ENCODE peak calls at places on chromosome 18, in four cellular contexts. K is adipocyte, B is K562, C is heart left ventricle. L is an unnamed sample.

GRCh38 chr18:27685807-27686412 is 491.0 kb downstream of the CDH2 start:
- DNase-seq in K (peak; percentile 87), B (peak; percentile 14), C (peak; percentile 27), L (no peak)

GRCh38 chr18:46167971-46168370 is 63.8 kb downstream of the HAUS1 start:
- DNase-seq in K (no peak), B (no peak), C (no peak), L (no peak)

GRCh38 chr18:45008694-45009372 is 328.1 kb downstream of the SETBP1 start:
- DNase-seq in K (no peak), B (no peak), C (no peak), L (no peak)

GRCh38 chr18:47868744-47869143 is 61.7 kb downstream of the SMAD2 start:
- DNase-seq in K (no peak), B (no peak), C (no peak), L (no peak)

GRCh38 chr18:46950064-46950656 is 32.8 kb downstream of the KATNAL2 start:
- DNase-seq in K (peak; percentile 54), B (peak; percentile 21), C (no peak), L (no peak)

GRCh38 chr18:67600181-67600631 is 83.7 kb upstream of the DSEL start:
- DNase-seq in K (peak; percentile 56), B (no peak), C (no peak), L (no peak)

GRCh38 chr18:22136395-22136794 is 33.0 kb upstream of the GATA6 start:
- DNase-seq in K (peak; percentile 8), B (no peak), C (no peak), L (no peak)

GRCh38 chr18:28087173-28087563 is 89.8 kb downstream of the CDH2 start:
- DNase-seq in K (peak; percentile 65), B (no peak), C (peak; percentile 56), L (no peak)

GRCh38 chr18:60372598-60372997 is at the start of gene MC4R:
- DNase-seq in K (peak; percentile 89), B (no peak), C (peak; percentile 22), L (no peak)

DNA sequence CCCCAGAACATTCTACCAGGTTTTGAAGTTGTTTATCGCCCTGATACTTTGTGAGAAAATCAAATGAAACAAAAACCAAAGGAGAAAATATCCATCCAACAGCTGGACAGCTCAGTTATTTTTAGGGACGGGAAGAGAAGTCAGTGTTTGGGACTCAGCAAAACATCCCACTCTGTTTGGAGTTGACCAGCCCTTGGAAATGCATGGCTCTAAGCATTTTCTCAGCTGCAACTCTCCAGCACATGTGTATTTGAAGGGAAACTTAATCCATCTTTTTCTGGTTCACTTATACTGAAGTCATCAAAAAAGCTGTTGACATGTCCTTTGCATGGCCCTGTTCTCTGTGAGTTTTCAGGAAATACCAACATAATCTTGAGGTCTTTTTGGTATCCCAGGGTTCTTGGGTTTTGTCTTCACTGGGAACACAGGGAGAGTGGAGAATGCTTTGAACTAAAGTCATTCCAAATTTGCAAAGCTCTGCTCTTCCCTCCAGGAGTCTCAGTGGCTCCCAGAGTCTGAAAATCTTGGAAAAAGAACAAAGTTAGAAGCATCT is 91.9 kb upstream of the CELF4 start:
- DNase-seq in K (no peak), B (no peak), C (no peak), L (no peak)
- H3K27me3 ChIP-seq in K (peaks cover 3% of the 10 kb centered on the region), B (no peaks in the 10 kb centered on the region), C (no peaks in the 10 kb centered on the region), L (no peaks in the 10 kb centered on the region)

GRCh38 chr18:14092625-14093361 is 39.4 kb downstream of the ZNF519 start:
- DNase-seq in K (no peak), B (no peak), C (no peak), L (no peak)
- H3K4me3 ChIP-seq in K (no peak overlapping the region), B (no peak overlapping the region), C (no peak overlapping the region), L (no peak overlapping the region)

GRCh38 chr18:75433098-75433497 is 5.6 kb upstream of the SMIM21 start:
- DNase-seq in K (no peak), B (no peak), C (no peak), L (no peak)

GRCh38 chr18:75427603-75428002 is at the start of gene SMIM21:
- DNase-seq in K (no peak), B (no peak), C (no peak), L (no peak)

GRCh38 chr18:75428490-75428889 is 987 bp upstream of the SMIM21 start:
- DNase-seq in K (no peak), B (no peak), C (no peak), L (no peak)

DNA sequence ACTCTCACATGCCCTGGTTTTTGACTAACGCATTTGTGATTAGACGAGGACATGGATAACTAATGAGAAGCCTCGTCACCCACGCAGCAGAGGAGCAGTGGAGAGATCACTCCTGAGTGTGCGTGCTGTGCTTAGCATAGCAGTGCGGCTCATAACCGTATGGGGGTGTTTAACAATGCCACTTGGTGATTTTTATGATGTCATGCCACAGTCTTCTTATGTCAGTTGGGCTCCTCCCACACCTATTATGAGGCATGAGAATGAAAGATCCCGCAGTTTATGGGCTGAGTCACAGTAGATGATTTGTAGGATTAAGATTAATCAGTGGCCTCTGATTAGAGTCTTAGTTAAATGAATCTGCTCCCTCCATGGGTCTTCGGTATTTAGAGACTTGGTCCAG is 2.5 kb upstream of the SMIM21 start:
- DNase-seq in K (no peak), B (no peak), C (no peak), L (no peak)
- H3K27me3 ChIP-seq in K (no peaks in the 10 kb centered on the region), B (peaks cover 14% of the 10 kb centered on the region), C (no peaks in the 10 kb centered on the region), L (no peaks in the 10 kb centered on the region)

GRCh38 chr18:12840382-12840781 is 43.7 kb downstream of the PTPN2 start:
- DNase-seq in K (no peak), B (no peak), C (no peak), L (no peak)
- H3K4me3 ChIP-seq in K (no peak overlapping the region), B (no peak overlapping the region), C (no peak overlapping the region), L (no peak overlapping the region)

GRCh38 chr18:78293516-78293915 is 686.1 kb upstream of the SALL3 start:
- DNase-seq in K (no peak), B (no peak), C (peak; percentile 20), L (no peak)
- H3K27me3 ChIP-seq in K (no peaks in the 10 kb centered on the region), B (peaks cover 12% of the 10 kb centered on the region), C (no peaks in the 10 kb centered on the region), L (no peaks in the 10 kb centered on the region)

GRCh38 chr18:34222396-34223163 is 2.1 kb downstream of the NOL4 start:
- DNase-seq in K (peak; percentile 24), B (no peak), C (peak; percentile 32), L (no peak)
- H3K4me3 ChIP-seq in K (peak overlapping the region; percentile 74), B (no peak overlapping the region), C (peak overlapping the region; percentile 24), L (peak overlapping the region; percentile 47)

GRCh38 chr18:11663630-11664029 is 25.4 kb upstream of the GNAL start:
- DNase-seq in K (no peak), B (no peak), C (no peak), L (no peak)
- H3K27me3 ChIP-seq in K (peaks cover 75% of the 10 kb centered on the region), B (peaks cover 22% of the 10 kb centered on the region), C (peaks cover 3% of the 10 kb centered on the region), L (no peaks in the 10 kb centered on the region)

DNA sequence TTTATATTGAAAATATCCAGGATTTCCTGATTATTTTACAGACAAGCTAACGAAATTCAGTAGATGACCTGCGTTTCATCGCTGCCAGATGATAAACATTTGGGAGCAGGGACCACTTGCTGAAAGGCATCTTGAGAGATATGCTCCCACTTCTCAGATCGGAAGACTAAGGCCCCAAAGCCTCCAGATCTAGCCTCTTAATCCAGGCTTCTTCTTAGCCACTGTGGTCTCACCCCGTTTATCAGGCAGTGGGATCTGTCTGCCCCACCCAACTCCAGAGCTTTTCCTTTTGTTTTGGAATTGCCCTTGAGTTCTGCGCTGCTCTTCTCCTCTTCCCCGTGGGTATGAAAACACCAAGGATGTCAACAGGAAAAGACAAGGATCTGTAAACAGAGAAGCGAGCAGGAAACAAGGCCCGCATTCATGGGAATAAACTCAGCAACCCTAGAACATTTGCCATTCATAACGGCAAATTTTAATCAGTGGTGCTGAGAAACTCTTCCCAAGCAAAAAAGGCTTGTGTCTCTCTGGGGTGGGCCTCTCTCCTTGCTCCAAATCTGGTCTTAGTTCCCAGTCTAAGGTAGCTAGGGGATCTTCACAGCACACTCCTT is 21.4 kb downstream of the MYL12B start:
- DNase-seq in K (no peak), B (no peak), C (no peak), L (no peak)
- H3K4me3 ChIP-seq in K (no peak overlapping the region), B (no peak overlapping the region), C (no peak overlapping the region), L (no peak overlapping the region)

GRCh38 chr18:37487400-37487831 is 78.2 kb downstream of the CELF4 start:
- DNase-seq in K (no peak), B (no peak), C (no peak), L (no peak)

GRCh38 chr18:37483984-37484892 is 81.4 kb downstream of the CELF4 start:
- DNase-seq in K (no peak), B (no peak), C (no peak), L (no peak)

GRCh38 chr18:37484893-37485834 is 80.4 kb downstream of the CELF4 start:
- DNase-seq in K (peak; percentile 27), B (peak; percentile 81), C (no peak), L (no peak)

GRCh38 chr18:37489011-37489410 is 76.6 kb downstream of the CELF4 start:
- DNase-seq in K (no peak), B (no peak), C (no peak), L (no peak)

DNA sequence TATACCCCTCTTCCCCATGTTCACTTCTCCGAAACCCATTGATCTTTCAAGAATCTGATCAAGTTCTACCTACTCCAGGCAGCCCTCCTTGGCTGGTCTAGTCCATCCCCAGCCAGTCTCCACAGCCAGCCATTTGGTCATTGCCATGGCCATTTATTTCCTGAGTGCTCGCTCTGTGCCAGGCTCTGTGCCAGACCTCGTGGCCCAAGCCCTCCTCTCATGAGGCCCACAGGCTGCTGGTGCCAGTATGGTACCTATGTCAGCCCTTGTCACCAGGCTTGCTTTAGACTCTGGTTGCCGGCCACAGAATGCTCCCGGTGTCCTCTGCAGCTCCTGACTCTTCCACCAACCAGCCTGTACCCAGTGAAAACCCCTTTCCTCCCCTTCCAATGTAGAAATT is 78.8 kb downstream of the CELF4 start:
- DNase-seq in K (no peak), B (no peak), C (no peak), L (no peak)
- H3K27me3 ChIP-seq in K (peaks cover 76% of the 10 kb centered on the region), B (peaks cover 32% of the 10 kb centered on the region), C (peaks cover 43% of the 10 kb centered on the region), L (no peaks in the 10 kb centered on the region)